ENCODE peak calls at places on chromosomes 4 and X, in six cellular contexts. W is AG09319; Z is hypothalamus; X is thyroid gland; O is AG08396; H is stimulated activated naive B cell treated with anti-CD40 and anti-IgM and Interleukin-4, amounts not matched to agents 10 μg/mL and 1 μg/mL and 100 μg/mL, for 72 hours. N is an unnamed sample.

GRCh38 chr4:158314756-158315487 is 104.6 kb downstream of the TMEM144 start:
- DNase-seq in W (peak), O (peak), H (no peak), Z (no peak), X (no peak), N (peak)

GRCh38 chr4:150126201-150126879 is 48.1 kb downstream of the DCLK2 start:
- DNase-seq in H (no peak), X (no peak), O (peak), W (no peak), Z (no peak), N (peak)

GRCh38 chrX:43564953-43565352 is 91.1 kb upstream of the MAOA start:
- DNase-seq in W (no peak), X (peak), H (no peak), Z (no peak), O (no peak), N (no peak)

GRCh38 chrX:115606861-115607260 is 45.9 kb downstream of the PLS3 start:
- DNase-seq in X (no peak), Z (no peak), O (no peak), H (no peak), W (no peak), N (no peak)

GRCh38 chrX:154728791-154729190 is 22.1 kb downstream of the GAB3 start:
- DNase-seq in O (no peak), Z (no peak), H (no peak), X (no peak), W (no peak), N (no peak)

GRCh38 chrX:150958177-150958576 is 25.0 kb upstream of the HMGB3 start:
- DNase-seq in H (no peak), O (no peak), X (no peak), W (no peak), Z (no peak), N (no peak)

GRCh38 chrX:64342811-64343210 is 52.4 kb downstream of the MTMR8 start:
- DNase-seq in Z (no peak), O (no peak), H (no peak), W (no peak), X (no peak), N (no peak)

GRCh38 chr4:6991771-6992557 is 51.2 kb upstream of the TADA2B start:
- DNase-seq in X (peak), O (peak), H (no peak), Z (no peak), W (peak), N (peak)

GRCh38 chr4:145178740-145179139 is 1.6 kb downstream of the OTUD4 start:
- DNase-seq in W (no peak), H (peak), X (no peak), O (no peak), Z (no peak), N (peak)

GRCh38 chrX:130084651-130085237 is 25.6 kb downstream of the ELF4 start:
- DNase-seq in Z (no peak), W (no peak), X (no peak), O (no peak), H (peak), N (no peak)

GRCh38 chr4:8077181-8078108 is 81.2 kb downstream of the ABLIM2 start:
- DNase-seq in Z (no peak), H (no peak), O (no peak), X (no peak), W (no peak), N (no peak)

GRCh38 chr4:156939801-156940200 is 31.8 kb downstream of the PDGFC start:
- DNase-seq in H (no peak), W (no peak), X (no peak), O (no peak), Z (no peak), N (no peak)

N was measured in astrocyte.